ENCODE peak calls at places on chromosomes 11 and 22, in ten cellular contexts. Z is stimulated activated CD4-positive, alpha-beta T cell treated with anti-CD3 and anti-CD28 coated beads, Interleukin-1b, Interleukin-23, amount 100 ng/mL, for 1 hour; O is H7; D is activated T-cell treated with anti-CD3 and anti-CD28 coated beads for 48 hours; Y is effector memory CD8-positive, alpha-beta T cell; S is A549; X is GM23248; C is HFF-Myc; I is activated CD8-positive, alpha-beta memory T cell treated with anti-CD3 and anti-CD28 coated beads for 4 hours; L is aorta. T is an unnamed sample.

GRCh38 chr11:32420937-32421532 is 14.3 kb downstream of the WT1 start:
- DNase-seq in O (no peak), I (no peak), L (no peak), S (no peak), C (no peak), Y (no peak), X (no peak), Z (no peak), D (no peak), T (no peak)

GRCh38 chr11:96021901-96022650 is 98.2 kb upstream of the MTMR2 start:
- DNase-seq in I (no peak), Y (no peak), X (no peak), Z (no peak), D (no peak), C (no peak), L (no peak), O (no peak), S (no peak), T (no peak)

GRCh38 chr11:98564881-98565280 is 455.9 kb upstream of the CNTN5 start:
- DNase-seq in L (no peak), O (no peak), X (no peak), Y (no peak), S (no peak), I (no peak), D (no peak), C (no peak), Z (no peak), T (no peak)

GRCh38 chr22:34761111-34761510 is 304.8 kb upstream of the ISX start:
- DNase-seq in X (no peak), O (no peak), C (no peak), I (no peak), L (no peak), Z (no peak), Y (no peak), D (no peak), S (no peak), T (no peak)

GRCh38 chr11:73478737-73479347 is 102.6 kb downstream of the RELT start:
- DNase-seq in D (no peak), Z (no peak), Y (no peak), I (no peak), S (peak; percentile 61), O (peak; percentile 41), X (peak; percentile 71), L (no peak), C (no peak), T (no peak)

GRCh38 chr11:71456831-71457230 is 3.8 kb downstream of the NADSYN1 start:
- DNase-seq in X (no peak), Y (no peak), O (no peak), S (no peak), Z (no peak), D (no peak), L (peak; percentile 13), C (no peak), I (no peak), T (no peak)

GRCh38 chr11:126702987-126703386 is 297.6 kb downstream of the KIRREL3 start:
- DNase-seq in X (no peak), L (no peak), Y (no peak), C (no peak), D (no peak), Z (no peak), I (no peak), O (no peak), S (no peak), T (no peak)

GRCh38 chr11:125418396-125418795 is 77.7 kb downstream of the FEZ1 start:
- DNase-seq in C (no peak), D (no peak), Z (no peak), I (no peak), Y (no peak), S (no peak), O (no peak), L (no peak), X (no peak), T (no peak)

GRCh38 chr22:42074153-42074750 is at the start of gene PHETA2:
- DNase-seq in O (peak; percentile 80), C (no peak), L (peak; percentile 75), Y (peak; percentile 21), D (peak; percentile 51), X (peak; percentile 80), Z (no peak), I (no peak), S (no peak), T (peak; percentile 19)

GRCh38 chr11:88886796-88887195 is 179.0 kb downstream of the GRM5 start:
- DNase-seq in Y (peak; percentile 25), L (no peak), S (peak; percentile 6), D (no peak), Z (no peak), C (peak; percentile 54), X (peak; percentile 60), O (peak; percentile 0), I (no peak), T (no peak)

GRCh38 chr11:83292709-83293435 is 6.7 kb upstream of the CCDC90B start:
- DNase-seq in I (no peak), S (peak; percentile 60), L (no peak), O (peak; percentile 37), C (peak; percentile 50), Z (no peak), Y (no peak), D (no peak), X (peak; percentile 93), T (no peak)

GRCh38 chr22:29072979-29073617 is at the start of gene KREMEN1:
- DNase-seq in Y (no peak), S (no peak), I (no peak), X (no peak), C (no peak), Z (no peak), D (no peak), L (peak; percentile 59), O (no peak), T (no peak)

GRCh38 chr11:117127164-117127563 is 16.9 kb upstream of the PAFAH1B2 start:
- DNase-seq in Y (no peak), C (no peak), O (no peak), L (no peak), I (no peak), S (no peak), X (no peak), D (no peak), Z (no peak), T (no peak)

GRCh38 chr22:36102995-36103394 is 57.6 kb downstream of the APOL3 start:
- DNase-seq in X (no peak), I (no peak), D (no peak), S (no peak), O (no peak), L (no peak), Z (no peak), Y (no peak), C (no peak), T (no peak)

GRCh38 chr22:29641052-29641780 is 37.8 kb downstream of the NF2 start:
- DNase-seq in Y (no peak), S (no peak), C (no peak), X (peak; percentile 78), D (no peak), O (no peak), L (no peak), I (no peak), Z (no peak), T (no peak)

GRCh38 chr11:6253196-6253595 is 6.4 kb upstream of the CCKBR start:
- DNase-seq in D (no peak), C (no peak), O (no peak), X (no peak), Y (no peak), S (no peak), Z (no peak), L (no peak), I (no peak), T (no peak)

GRCh38 chr11:72965672-72966071 is 151.5 kb downstream of the ATG16L2 start:
- DNase-seq in I (no peak), Y (no peak), D (no peak), Z (no peak), C (no peak), O (no peak), X (no peak), S (no peak), L (no peak), T (no peak)

GRCh38 chr11:89021339-89021738 is 44.4 kb downstream of the GRM5 start:
- DNase-seq in S (no peak), X (no peak), C (no peak), L (no peak), I (no peak), Y (no peak), Z (no peak), O (no peak), D (no peak), T (no peak)

GRCh38 chr11:59770324-59770723 is 15.1 kb downstream of the STX3 start:
- DNase-seq in L (no peak), C (no peak), I (no peak), O (no peak), D (no peak), S (no peak), Y (no peak), Z (no peak), X (no peak), T (no peak)

GRCh38 chr11:66856496-66857233 is at the start of gene LRFN4:
- DNase-seq in I (peak; percentile 54), O (peak; percentile 94), L (peak; percentile 60), Z (peak; percentile 15), S (peak; percentile 39), C (no peak), X (peak; percentile 77), D (peak; percentile 47), Y (peak; percentile 70), T (no peak)

GRCh38 chr11:46296520-46297448 is 19.3 kb downstream of the CREB3L1 start:
- DNase-seq in Y (no peak), D (no peak), S (no peak), X (peak; percentile 83), Z (no peak), C (peak; percentile 71), I (no peak), O (peak; percentile 96), L (peak; percentile 66), T (no peak)

GRCh38 chr22:40276877-40277823 is 69.2 kb upstream of the ADSL start:
- DNase-seq in Z (no peak), X (peak; percentile 84), L (no peak), I (no peak), C (no peak), Y (no peak), D (no peak), O (no peak), S (no peak), T (no peak)

GRCh38 chr11:8459711-8460399 is 134.2 kb downstream of the STK33 start:
- DNase-seq in I (no peak), D (no peak), Z (no peak), Y (no peak), L (no peak), C (no peak), X (no peak), S (no peak), O (no peak), T (no peak)

GRCh38 chr11:31521497-31522150 is 12.1 kb downstream of the ELP4 start:
- DNase-seq in Z (no peak), S (no peak), X (no peak), C (no peak), Y (no peak), L (no peak), I (no peak), O (no peak), D (no peak), T (no peak)

GRCh38 chr11:86069408-86070086 is 663 bp upstream of the PICALM start:
- DNase-seq in S (peak; percentile 61), L (peak; percentile 57), I (no peak), O (no peak), D (no peak), C (peak; percentile 92), Z (no peak), Y (no peak), X (peak; percentile 96), T (no peak)

GRCh38 chr11:27058456-27058855 is 17.8 kb downstream of the BBOX1 start:
- DNase-seq in L (no peak), Y (no peak), D (no peak), Z (no peak), I (no peak), X (peak; percentile 31), C (peak; percentile 91), S (no peak), O (no peak), T (no peak)

GRCh38 chr22:23200896-23201295 is 20.6 kb downstream of the BCR start:
- DNase-seq in O (no peak), C (no peak), I (no peak), D (no peak), S (no peak), Y (no peak), L (no peak), Z (no peak), X (no peak), T (no peak)

GRCh38 chr11:73655686-73656085 is 9.3 kb downstream of the PLEKHB1 start:
- DNase-seq in I (no peak), Z (no peak), L (no peak), O (peak; percentile 29), C (no peak), Y (no peak), D (no peak), X (no peak), S (no peak), T (no peak)